ENCODE peak calls at places on chromosomes 6 and 20, in ten cellular contexts. V is osteoblast, O is PC-9, P is heart left ventricle, W is psoas muscle, F is heart right ventricle, S is right atrium auricular region, C is GM23338, K is IMR-90, G is uterus. H is an unnamed sample.

GRCh38 chr6:27894839-27895762 is 17.1 kb downstream of the OR2B2 start:
- DNase-seq in V (peak), O (peak), P (peak), W (peak), F (no peak), S (no peak), C (peak), K (peak), G (peak), H (peak)

GRCh38 chr20:3082306-3082951 is 2.1 kb downstream of the AVP start:
- DNase-seq in V (peak), O (no peak), P (no peak), W (no peak), F (no peak), S (no peak), C (peak), K (no peak), G (no peak), H (no peak)

GRCh38 chr20:46568570-46569129 is 18.2 kb upstream of the OCSTAMP start:
- DNase-seq in V (no peak), O (no peak), P (peak), W (peak), F (peak), S (peak), C (no peak), K (peak), G (peak), H (peak)

GRCh38 chr6:125004198-125004597 is 42.0 kb downstream of the RNF217 start:
- DNase-seq in V (peak), O (no peak), P (peak), W (no peak), F (peak), S (no peak), C (no peak), K (no peak), G (no peak), H (no peak)

GRCh38 chr20:52783769-52784168 is 188.4 kb upstream of the TSHZ2 start:
- DNase-seq in V (no peak), O (no peak), P (no peak), W (no peak), F (no peak), S (no peak), C (peak), K (no peak), G (no peak), H (no peak)

GRCh38 chr20:35618372-35619131 is 2.9 kb downstream of the SPAG4 start:
- DNase-seq in V (peak), O (no peak), P (peak), W (no peak), F (peak), S (peak), C (peak), K (peak), G (peak), H (no peak)

GRCh38 chr20:58208944-58209343 is 19.5 kb downstream of the ANKRD60 start:
- DNase-seq in V (no peak), O (no peak), P (no peak), W (no peak), F (no peak), S (no peak), C (peak), K (no peak), G (no peak), H (no peak)

GRCh38 chr6:10363911-10364310 is 51.0 kb downstream of the TFAP2A start:
- DNase-seq in V (no peak), O (no peak), P (no peak), W (no peak), F (no peak), S (no peak), C (no peak), K (no peak), G (no peak), H (no peak)

GRCh38 chr6:37396571-37397185 is 36.3 kb upstream of the CMTR1 start:
- DNase-seq in V (peak), O (no peak), P (no peak), W (no peak), F (no peak), S (no peak), C (no peak), K (no peak), G (no peak), H (no peak)

GRCh38 chr6:71412559-71412958 is 123.9 kb downstream of the OGFRL1 start:
- DNase-seq in V (peak), O (no peak), P (no peak), W (peak), F (no peak), S (no peak), C (no peak), K (peak), G (no peak), H (no peak)
- H3K27ac ChIP-seq in V (peak), O (no peak), P (peak), W (peak), F (no peak), S (no peak), C (no peak), K (peak), G (no peak), H (peak)

GRCh38 chr6:43717389-43717788 is 29.8 kb upstream of the MRPS18A start:
- DNase-seq in V (no peak), O (no peak), P (no peak), W (no peak), F (no peak), S (no peak), C (no peak), K (no peak), G (no peak), H (no peak)
- H3K4me3 ChIP-seq in V (no peak), O (no peak), P (no peak), W (no peak), F (no peak), S (no peak), C (no peak), K (no peak), G (no peak), H (no peak)

GRCh38 chr6:146312606-146313005 is 231.0 kb upstream of the RAB32 start:
- DNase-seq in V (no peak), O (no peak), P (no peak), W (no peak), F (no peak), S (no peak), C (no peak), K (no peak), G (no peak), H (no peak)

GRCh38 chr6:146315321-146316254 is 228.0 kb upstream of the RAB32 start:
- DNase-seq in V (no peak), O (no peak), P (no peak), W (no peak), F (no peak), S (no peak), C (no peak), K (no peak), G (no peak), H (no peak)

GRCh38 chr6:146305098-146305497 is 238.5 kb upstream of the RAB32 start:
- DNase-seq in V (no peak), O (no peak), P (no peak), W (no peak), F (no peak), S (no peak), C (no peak), K (no peak), G (no peak), H (no peak)

GRCh38 chr6:146310628-146311027 is 233.0 kb upstream of the RAB32 start:
- DNase-seq in V (no peak), O (no peak), P (no peak), W (no peak), F (no peak), S (no peak), C (no peak), K (no peak), G (no peak), H (no peak)

DNA sequence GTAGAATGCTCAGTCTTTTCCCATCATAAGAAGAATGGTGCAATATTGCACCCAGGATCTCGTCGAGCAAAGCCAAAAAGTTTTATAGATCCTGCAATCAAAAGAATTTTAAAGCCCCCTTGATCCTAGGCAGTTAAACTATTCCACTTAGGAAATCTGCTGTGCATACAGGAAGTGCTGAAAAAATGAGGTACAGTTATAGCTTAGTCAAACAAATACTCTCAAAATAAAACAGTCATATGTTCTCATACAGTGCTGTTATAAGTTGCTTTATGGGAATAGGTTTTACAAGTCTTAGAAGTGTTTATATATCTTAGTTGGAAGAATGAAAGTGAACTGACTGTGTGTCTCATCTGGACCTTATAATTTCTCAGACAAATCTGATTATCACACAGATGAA is 232.6 kb upstream of the RAB32 start:
- DNase-seq in V (no peak), O (no peak), P (no peak), W (no peak), F (no peak), S (no peak), C (no peak), K (no peak), G (no peak), H (no peak)
- TF ChIP-seq CTCF in V (no peak), O (no peak), P (no peak), W (no peak), F (no peak), S (no peak), C (no peak), K (no peak), G (no peak), H (no peak)

DNA sequence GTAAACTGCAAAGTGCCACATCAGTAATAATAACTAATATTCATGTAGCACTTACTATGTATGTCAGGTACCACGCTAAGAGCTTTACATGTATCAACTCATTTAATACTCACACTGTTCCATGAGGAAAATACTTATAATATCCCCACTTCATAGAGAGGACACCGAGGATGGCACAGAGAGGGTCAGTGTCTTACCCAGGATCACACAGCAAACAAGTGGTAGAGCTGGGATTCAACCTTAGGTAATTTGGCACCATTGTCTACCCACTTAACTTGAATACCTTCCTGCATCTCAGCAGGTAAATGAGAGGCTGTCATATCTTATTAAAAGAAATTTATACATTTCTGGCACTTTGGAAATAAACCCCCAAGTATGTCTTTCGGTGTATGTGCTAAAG is 8.0 kb downstream of the POFUT1 start:
- DNase-seq in V (no peak), O (no peak), P (no peak), W (no peak), F (no peak), S (no peak), C (no peak), K (no peak), G (no peak), H (no peak)
- H3K27ac ChIP-seq in V (no peak), O (no peak), P (no peak), W (no peak), F (no peak), S (no peak), C (no peak), K (no peak), G (no peak), H (no peak)

GRCh38 chr6:53199156-53199555 is 50.5 kb upstream of the GCM1 start:
- DNase-seq in V (no peak), O (no peak), P (no peak), W (no peak), F (no peak), S (no peak), C (no peak), K (no peak), G (no peak), H (no peak)
- H3K4me3 ChIP-seq in V (no peak), O (no peak), P (no peak), W (no peak), F (no peak), S (no peak), C (no peak), K (no peak), G (no peak), H (no peak)

DNA sequence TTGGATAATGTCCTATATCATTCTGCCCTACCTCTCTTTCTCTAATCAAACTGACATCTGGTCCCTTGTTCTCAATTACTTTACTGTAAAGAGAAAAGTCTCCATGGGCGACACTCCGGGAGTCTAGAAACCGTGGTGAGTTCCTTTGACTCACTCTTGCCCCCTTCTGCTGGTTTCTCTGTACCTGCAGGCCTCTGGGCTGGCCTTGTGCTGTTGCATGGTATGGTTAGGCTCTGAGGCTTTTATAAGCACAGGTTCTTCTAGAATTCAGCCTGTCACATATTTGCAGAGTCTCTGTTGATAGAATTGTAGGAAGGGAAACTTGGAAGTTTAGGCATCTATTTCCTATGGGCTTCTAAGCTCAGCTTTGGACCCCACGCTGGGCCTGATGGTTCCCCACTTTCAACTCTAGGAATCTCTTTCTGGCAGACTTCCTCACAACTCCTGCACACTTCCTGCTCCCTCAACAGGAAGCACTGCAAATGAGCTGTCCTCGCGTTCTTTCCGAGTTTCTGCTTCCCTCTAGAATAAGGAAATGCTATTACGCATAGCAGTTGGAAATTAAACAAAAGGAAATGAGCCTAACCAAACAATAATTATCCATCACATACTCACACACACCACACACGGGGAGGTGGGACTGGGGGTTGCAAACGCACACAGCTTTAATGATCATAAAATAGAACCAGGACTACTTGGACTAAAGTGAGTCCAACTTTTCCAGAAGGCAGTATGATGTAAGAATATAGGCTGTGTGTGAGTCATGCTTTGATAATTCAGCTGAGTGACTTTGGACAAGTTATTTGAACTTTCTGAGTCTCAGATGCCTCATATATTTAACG is 683.3 kb downstream of the QKI start:
- DNase-seq in V (peak), O (no peak), P (peak), W (no peak), F (no peak), S (no peak), C (peak), K (peak), G (no peak), H (no peak)
- TF ChIP-seq CTCF in V (no peak), O (no peak), P (peak), W (peak), F (peak), S (no peak), C (peak), K (no peak), G (no peak), H (peak)

H was measured in dorsolateral prefrontal cortex.